ENCODE peak calls at places on chromosome 15, in four cellular contexts. S is GM12865, G is A549, H is progenitor cell of endocrine pancreas. V is an unnamed sample.

GRCh38 chr15:86054338-86054737 is 25.3 kb upstream of the AGBL1 start:
- DNase-seq in S (no peak), G (no peak), H (no peak), V (no peak)

GRCh38 chr15:78830514-78831228 is 19.4 kb upstream of the ADAMTS7 start:
- DNase-seq in S (peak; percentile 39), G (no peak), H (no peak), V (peak; percentile 67)

GRCh38 chr15:82177291-82178010 is 85.1 kb downstream of the EFL1 start:
- DNase-seq in S (peak; percentile 5), G (no peak), H (no peak), V (no peak)

GRCh38 chr15:84812842-84813241 is 4.3 kb upstream of the ALPK3 start:
- DNase-seq in S (no peak), G (no peak), H (no peak), V (no peak)

GRCh38 chr15:27422997-27423396 is 452.0 kb downstream of the GABRG3 start:
- DNase-seq in S (no peak), G (no peak), H (no peak), V (no peak)

GRCh38 chr15:101642361-101642760 is 9.8 kb downstream of the TM2D3 start:
- DNase-seq in S (no peak), G (no peak), H (no peak), V (no peak)

GRCh38 chr15:40307421-40308165 is at the start of gene PLCB2:
- DNase-seq in S (peak; percentile 76), G (peak; percentile 23), H (no peak), V (peak; percentile 78)

GRCh38 chr15:49163678-49164077 is 6.4 kb upstream of the GALK2 start:
- DNase-seq in S (no peak), G (no peak), H (no peak), V (no peak)

GRCh38 chr15:70142322-70143191 is 44.8 kb upstream of the TLE3 start:
- DNase-seq in S (peak; percentile 20), G (no peak), H (no peak), V (no peak)

GRCh38 chr15:64623347-64624024 is 151.9 kb downstream of the RBPMS2 start:
- DNase-seq in S (peak; percentile 54), G (no peak), H (no peak), V (no peak)

GRCh38 chr15:63012444-63012843 is 30.1 kb upstream of the TPM1 start:
- DNase-seq in S (no peak), G (no peak), H (no peak), V (no peak)

GRCh38 chr15:78101423-78102105 is 9.2 kb downstream of the SH2D7 start:
- DNase-seq in S (no peak), G (no peak), H (no peak), V (no peak)

GRCh38 chr15:51861557-51862350 is 32.3 kb downstream of the TMOD3 start:
- DNase-seq in S (no peak), G (no peak), H (no peak), V (no peak)

GRCh38 chr15:81893182-81893833 is 152.5 kb downstream of the MEX3B start:
- DNase-seq in S (no peak), G (no peak), H (no peak), V (no peak)

GRCh38 chr15:59294961-59295741 is 77.5 kb downstream of the MYO1E start:
- DNase-seq in S (no peak), G (no peak), H (no peak), V (no peak)

GRCh38 chr15:41323611-41324010 is 8.8 kb downstream of the OIP5 start:
- DNase-seq in S (peak; percentile 57), G (no peak), H (no peak), V (peak; percentile 40)

GRCh38 chr15:25790003-25790660 is 73.0 kb downstream of the ATP10A start:
- DNase-seq in S (peak; percentile 30), G (no peak), H (no peak), V (no peak)

GRCh38 chr15:76577879-76578512 is 241.4 kb downstream of the ISL2 start:
- DNase-seq in S (no peak), G (no peak), H (no peak), V (no peak)

GRCh38 chr15:39202641-39203040 is 378.2 kb upstream of the THBS1 start:
- DNase-seq in S (no peak), G (no peak), H (no peak), V (no peak)

GRCh38 chr15:79156704-79157375 is 66.3 kb upstream of the RASGRF1 start:
- DNase-seq in S (no peak), G (no peak), H (no peak), V (no peak)

GRCh38 chr15:75025548-75026260 is 2.3 kb downstream of the PPCDC start:
- DNase-seq in S (no peak), G (no peak), H (no peak), V (no peak)

GRCh38 chr15:65042776-65043322 is 2.3 kb upstream of the SLC51B start:
- DNase-seq in S (no peak), G (no peak), H (no peak), V (no peak)

GRCh38 chr15:32717290-32718081 is at the start of gene GREM1:
- DNase-seq in S (no peak), G (no peak), H (peak; percentile 13), V (no peak)

GRCh38 chr15:64524778-64525177 is 64.4 kb downstream of the ZNF609 start:
- DNase-seq in S (no peak), G (no peak), H (no peak), V (no peak)

GRCh38 chr15:78103406-78104118 is 11.2 kb downstream of the SH2D7 start:
- DNase-seq in S (peak; percentile 92), G (no peak), H (no peak), V (peak; percentile 86)

GRCh38 chr15:89139613-89140499 is 51.6 kb downstream of the ABHD2 start:
- DNase-seq in S (no peak), G (no peak), H (no peak), V (no peak)
- TF ChIP-seq CTCF in S (no peak), G (peak; percentile 19), H (no peak), V (no peak)

GRCh38 chr15:67180035-67180434 is 74.4 kb downstream of the AAGAB start:
- DNase-seq in S (no peak), G (no peak), H (no peak), V (no peak)

GRCh38 chr15:67181221-67181639 is 73.2 kb downstream of the AAGAB start:
- DNase-seq in S (no peak), G (no peak), H (no peak), V (no peak)

GRCh38 chr15:67179411-67179995 is 75.0 kb downstream of the AAGAB start:
- DNase-seq in S (no peak), G (no peak), H (no peak), V (no peak)

GRCh38 chr15:67178569-67179210 is 75.8 kb downstream of the AAGAB start:
- DNase-seq in S (no peak), G (no peak), H (no peak), V (no peak)

GRCh38 chr15:67180514-67181191 is 73.8 kb downstream of the AAGAB start:
- DNase-seq in S (no peak), G (no peak), H (no peak), V (no peak)
- TF ChIP-seq CTCF in S (no peak), G (peak; percentile 12), H (peak; percentile 12), V (no peak)

DNA sequence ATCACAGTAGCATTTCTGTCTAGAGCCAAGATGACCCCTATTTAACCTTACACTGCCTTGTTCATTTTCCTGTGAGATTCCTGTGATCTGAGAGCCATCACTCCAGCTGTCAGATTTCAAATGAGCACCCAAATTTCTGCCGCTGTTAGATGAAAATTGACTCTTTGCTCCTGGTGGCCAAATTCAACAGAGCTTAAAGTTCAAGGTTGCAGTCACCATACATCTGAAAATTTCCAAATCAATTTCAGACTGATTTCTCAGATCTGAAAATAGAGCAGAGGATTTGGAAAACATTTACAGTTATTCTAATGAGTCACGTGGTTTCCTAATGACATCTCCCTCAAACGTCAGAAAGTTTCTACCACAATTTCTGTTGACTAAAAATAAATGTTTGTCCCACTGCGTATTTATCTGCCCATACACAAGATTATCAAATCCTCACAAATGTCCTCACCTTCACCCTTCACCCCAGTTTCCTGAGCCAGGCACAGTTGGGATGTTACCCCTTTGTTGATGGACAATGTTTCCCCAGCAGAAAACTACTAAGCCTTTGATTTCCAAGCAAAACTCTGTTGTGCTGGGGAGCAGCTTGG is 16.4 kb downstream of the HDC start:
- DNase-seq in S (no peak), G (no peak), H (no peak), V (no peak)
- TF ChIP-seq CTCF in S (no peak), G (no peak), H (no peak), V (no peak)

DNA sequence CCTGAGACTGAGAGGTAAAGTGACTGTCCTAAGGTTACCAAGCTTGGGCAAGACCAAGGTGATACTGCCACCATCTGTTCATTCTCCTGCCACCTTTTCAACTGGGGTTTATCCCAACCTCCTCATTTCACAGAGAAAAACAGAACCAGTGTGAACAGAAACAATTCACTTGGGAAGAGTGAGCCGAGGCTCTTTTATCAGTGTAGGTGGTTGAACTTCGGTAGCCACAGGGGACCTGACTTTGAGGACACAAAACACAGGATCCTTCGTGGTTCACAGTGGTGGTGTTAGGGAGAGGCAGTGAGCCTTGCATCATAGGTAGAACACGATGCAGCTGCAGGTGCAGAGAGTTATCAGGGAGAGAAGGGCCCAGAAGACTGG is 72.8 kb upstream of the ICE2 start:
- DNase-seq in S (peak; percentile 68), G (no peak), H (no peak), V (no peak)
- TF ChIP-seq CTCF in S (no peak), G (peak; percentile 27), H (no peak), V (no peak)

GRCh38 chr15:56243774-56244236 is at the start of gene RFX7:
- DNase-seq in S (peak; percentile 85), G (peak; percentile 82), H (peak; percentile 84), V (peak; percentile 88)
- TF ChIP-seq CTCF in S (no peak), G (no peak), H (no peak), V (no peak)

GRCh38 chr15:92306662-92307061 is 87.0 kb upstream of the ST8SIA2 start:
- DNase-seq in S (peak; percentile 15), G (peak; percentile 40), H (no peak), V (no peak)
- TF ChIP-seq CTCF in S (no peak), G (no peak), H (peak; percentile 54), V (no peak)

GRCh38 chr15:72784233-72784876 is 797 bp upstream of the ADPGK start:
- DNase-seq in S (peak; percentile 75), G (peak; percentile 86), H (no peak), V (peak; percentile 70)
- TF ChIP-seq CTCF in S (peak; percentile 49), G (peak; percentile 80), H (peak; percentile 58), V (peak; percentile 12)

DNA sequence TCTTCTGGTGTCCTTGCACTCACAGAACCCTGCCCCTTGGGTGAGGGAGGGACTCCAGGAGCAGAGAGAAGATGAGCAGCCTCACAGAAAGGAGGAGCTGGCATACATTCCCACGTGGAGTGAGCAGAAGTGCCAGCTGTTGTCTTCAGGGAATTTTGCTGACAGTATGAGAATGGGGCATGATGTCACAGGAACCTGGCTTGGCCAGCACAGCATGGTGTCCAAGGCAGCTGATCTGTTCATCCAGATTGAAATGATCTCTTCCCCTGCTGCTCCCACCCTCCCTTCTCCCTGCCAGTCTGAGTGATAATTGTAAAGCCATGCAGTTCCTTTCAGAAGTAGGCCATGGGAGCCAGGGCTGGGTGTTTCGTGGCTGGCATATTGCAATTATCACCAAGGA is 53.3 kb downstream of the GJD2 start:
- DNase-seq in S (no peak), G (no peak), H (no peak), V (no peak)
- TF ChIP-seq CTCF in S (no peak), G (no peak), H (no peak), V (no peak)

V was measured in GM20000.